ENCODE peak calls at places on chromosomes 1 and 21, in nine cellular contexts. One of them, this sample, is unnamed.

GRCh38 chr1:150365945-150366344 is 2.0 kb downstream of the RPRD2 start:
- DNase-seq in AG09309: no peak
- DNase-seq in ascending aorta: no peak
- DNase-seq in cardiac muscle cell: peak; percentile 19
- DNase-seq in body of pancreas: no peak
- DNase-seq in breast epithelium: no peak
- DNase-seq in uterus: no peak
- DNase-seq in NB4: peak; percentile 53
- DNase-seq in AG04449: no peak
- DNase-seq in this sample: no peak

GRCh38 chr1:8122477-8123407 is 96.6 kb upstream of the ERRFI1 start:
- DNase-seq in AG04449: no peak
- DNase-seq in ascending aorta: peak; percentile 60
- DNase-seq in AG09309: no peak
- DNase-seq in body of pancreas: no peak
- DNase-seq in breast epithelium: no peak
- DNase-seq in uterus: peak; percentile 85
- DNase-seq in cardiac muscle cell: peak; percentile 51
- DNase-seq in NB4: no peak
- DNase-seq in this sample: no peak

GRCh38 chr1:89780721-89781120 is 40.1 kb upstream of the LRRC8D start:
- DNase-seq in body of pancreas: no peak
- DNase-seq in AG04449: peak; percentile 10
- DNase-seq in breast epithelium: no peak
- DNase-seq in NB4: peak; percentile 73
- DNase-seq in cardiac muscle cell: peak; percentile 47
- DNase-seq in ascending aorta: no peak
- DNase-seq in uterus: no peak
- DNase-seq in AG09309: peak; percentile 43
- DNase-seq in this sample: peak; percentile 38

GRCh38 chr21:33290441-33290840 is 24.3 kb downstream of the IL10RB start:
- DNase-seq in NB4: no peak
- DNase-seq in breast epithelium: no peak
- DNase-seq in AG09309: no peak
- DNase-seq in uterus: no peak
- DNase-seq in cardiac muscle cell: no peak
- DNase-seq in ascending aorta: peak; percentile 60
- DNase-seq in AG04449: no peak
- DNase-seq in body of pancreas: no peak
- DNase-seq in this sample: no peak

GRCh38 chr1:221343106-221343505 is 398.8 kb downstream of the DUSP10 start:
- DNase-seq in AG04449: no peak
- DNase-seq in body of pancreas: no peak
- DNase-seq in breast epithelium: no peak
- DNase-seq in cardiac muscle cell: no peak
- DNase-seq in NB4: no peak
- DNase-seq in uterus: no peak
- DNase-seq in AG09309: no peak
- DNase-seq in ascending aorta: no peak
- DNase-seq in this sample: no peak

GRCh38 chr1:217139513-217139912 is 416.3 kb upstream of the ESRRG start:
- DNase-seq in uterus: no peak
- DNase-seq in AG04449: no peak
- DNase-seq in NB4: no peak
- DNase-seq in ascending aorta: no peak
- DNase-seq in cardiac muscle cell: no peak
- DNase-seq in body of pancreas: no peak
- DNase-seq in breast epithelium: no peak
- DNase-seq in AG09309: no peak
- DNase-seq in this sample: no peak

GRCh38 chr1:65717815-65718454 is 74.8 kb upstream of the PDE4B start:
- DNase-seq in breast epithelium: no peak
- DNase-seq in AG04449: peak; percentile 29
- DNase-seq in AG09309: peak; percentile 42
- DNase-seq in NB4: peak; percentile 12
- DNase-seq in cardiac muscle cell: peak; percentile 49
- DNase-seq in body of pancreas: no peak
- DNase-seq in ascending aorta: no peak
- DNase-seq in uterus: no peak
- DNase-seq in this sample: no peak

GRCh38 chr1:19643602-19644419 is at the start of gene NBL1:
- DNase-seq in body of pancreas: peak; percentile 41
- DNase-seq in uterus: peak; percentile 78
- DNase-seq in cardiac muscle cell: peak; percentile 83
- DNase-seq in NB4: peak; percentile 72
- DNase-seq in AG04449: no peak
- DNase-seq in breast epithelium: no peak
- DNase-seq in AG09309: no peak
- DNase-seq in ascending aorta: peak; percentile 81
- DNase-seq in this sample: no peak

GRCh38 chr1:35115459-35116383 is 36.5 kb downstream of the ZMYM1 start:
- DNase-seq in NB4: no peak
- DNase-seq in AG04449: no peak
- DNase-seq in body of pancreas: no peak
- DNase-seq in AG09309: no peak
- DNase-seq in ascending aorta: no peak
- DNase-seq in uterus: no peak
- DNase-seq in breast epithelium: no peak
- DNase-seq in cardiac muscle cell: no peak
- DNase-seq in this sample: no peak

GRCh38 chr21:38944903-38945302 is 139.2 kb downstream of the ETS2 start:
- DNase-seq in NB4: no peak
- DNase-seq in AG09309: no peak
- DNase-seq in uterus: no peak
- DNase-seq in cardiac muscle cell: no peak
- DNase-seq in body of pancreas: no peak
- DNase-seq in AG04449: no peak
- DNase-seq in breast epithelium: no peak
- DNase-seq in ascending aorta: no peak
- DNase-seq in this sample: no peak

GRCh38 chr1:27588256-27589232 is 15.4 kb downstream of the AHDC1 start:
- DNase-seq in AG04449: no peak
- DNase-seq in ascending aorta: no peak
- DNase-seq in uterus: no peak
- DNase-seq in NB4: no peak
- DNase-seq in breast epithelium: no peak
- DNase-seq in body of pancreas: no peak
- DNase-seq in AG09309: no peak
- DNase-seq in cardiac muscle cell: peak; percentile 44
- DNase-seq in this sample: no peak

GRCh38 chr1:56964349-56964748 is 1.5 kb downstream of the C8B start:
- DNase-seq in uterus: no peak
- DNase-seq in AG09309: no peak
- DNase-seq in NB4: no peak
- DNase-seq in ascending aorta: no peak
- DNase-seq in body of pancreas: no peak
- DNase-seq in breast epithelium: no peak
- DNase-seq in AG04449: no peak
- DNase-seq in cardiac muscle cell: no peak
- DNase-seq in this sample: no peak

GRCh38 chr21:39971961-39972360 is 104.7 kb downstream of the PCP4 start:
- DNase-seq in body of pancreas: no peak
- DNase-seq in cardiac muscle cell: no peak
- DNase-seq in uterus: no peak
- DNase-seq in NB4: no peak
- DNase-seq in breast epithelium: no peak
- DNase-seq in ascending aorta: no peak
- DNase-seq in AG04449: no peak
- DNase-seq in AG09309: no peak
- DNase-seq in this sample: no peak

GRCh38 chr1:157141212-157141855 is 3.1 kb upstream of the ETV3 start:
- DNase-seq in NB4: no peak
- DNase-seq in cardiac muscle cell: no peak
- DNase-seq in AG04449: no peak
- DNase-seq in breast epithelium: no peak
- DNase-seq in ascending aorta: no peak
- DNase-seq in AG09309: no peak
- DNase-seq in uterus: no peak
- DNase-seq in body of pancreas: no peak
- DNase-seq in this sample: no peak

GRCh38 chr1:211296396-211296795 is 30.2 kb upstream of the TRAF5 start:
- DNase-seq in AG09309: no peak
- DNase-seq in uterus: no peak
- DNase-seq in NB4: no peak
- DNase-seq in body of pancreas: no peak
- DNase-seq in cardiac muscle cell: no peak
- DNase-seq in ascending aorta: no peak
- DNase-seq in AG04449: no peak
- DNase-seq in breast epithelium: no peak
- DNase-seq in this sample: no peak

GRCh38 chr21:44927587-44928461 is 7.1 kb upstream of the ITGB2 start:
- DNase-seq in uterus: no peak
- DNase-seq in ascending aorta: no peak
- DNase-seq in cardiac muscle cell: peak; percentile 61
- DNase-seq in AG04449: no peak
- DNase-seq in AG09309: no peak
- DNase-seq in body of pancreas: no peak
- DNase-seq in breast epithelium: peak; percentile 68
- DNase-seq in NB4: peak; percentile 96
- DNase-seq in this sample: peak; percentile 50

GRCh38 chr21:35002879-35003722 is 46.0 kb downstream of the RUNX1 start:
- DNase-seq in ascending aorta: no peak
- DNase-seq in uterus: no peak
- DNase-seq in AG09309: peak; percentile 52
- DNase-seq in cardiac muscle cell: peak; percentile 84
- DNase-seq in NB4: peak; percentile 72
- DNase-seq in AG04449: peak; percentile 19
- DNase-seq in breast epithelium: no peak
- DNase-seq in body of pancreas: no peak
- DNase-seq in this sample: no peak

GRCh38 chr1:58477390-58477789 is 69.1 kb downstream of the OMA1 start:
- DNase-seq in AG09309: no peak
- DNase-seq in ascending aorta: no peak
- DNase-seq in uterus: no peak
- DNase-seq in body of pancreas: no peak
- DNase-seq in NB4: no peak
- DNase-seq in breast epithelium: no peak
- DNase-seq in cardiac muscle cell: peak; percentile 10
- DNase-seq in AG04449: no peak
- DNase-seq in this sample: no peak

DNA sequence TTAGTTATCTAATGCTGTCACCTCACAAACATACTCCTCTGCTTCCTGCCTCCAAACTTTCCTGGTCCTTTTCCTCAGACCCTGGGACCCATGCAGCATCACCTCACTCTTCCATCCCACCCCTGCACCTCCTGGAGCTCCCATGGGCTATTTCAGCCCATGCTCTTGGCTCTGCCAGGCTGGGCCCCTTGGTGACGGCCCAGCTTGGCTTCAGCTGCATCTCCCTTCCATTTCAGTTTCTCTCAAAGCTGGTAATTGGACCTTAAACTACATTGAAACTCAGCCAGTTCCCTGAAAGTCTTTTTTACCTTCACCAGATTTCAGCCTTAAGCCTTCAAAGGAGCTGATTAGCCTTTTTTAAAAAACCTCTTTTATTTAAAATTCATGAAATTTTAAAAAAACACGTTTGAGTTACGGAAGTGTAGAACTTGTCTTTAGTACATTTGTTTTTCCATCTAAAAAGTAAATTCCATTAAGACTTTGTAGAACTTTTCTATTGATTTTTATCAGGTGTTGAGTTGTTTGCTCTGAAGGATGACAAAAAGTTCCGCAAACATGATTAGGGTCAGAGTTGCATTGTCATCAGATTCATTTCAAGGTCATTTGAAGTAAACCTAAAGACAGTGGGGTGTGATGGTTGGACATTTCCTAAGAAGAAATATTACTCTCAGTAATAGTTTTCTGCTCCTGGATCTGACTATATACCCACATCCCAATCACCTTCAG is 33.5 kb downstream of the AGT start:
- DNase-seq in breast epithelium: no peak
- DNase-seq in AG04449: no peak
- DNase-seq in AG09309: no peak
- DNase-seq in ascending aorta: no peak
- DNase-seq in body of pancreas: no peak
- DNase-seq in uterus: no peak
- DNase-seq in NB4: no peak
- DNase-seq in cardiac muscle cell: no peak
- DNase-seq in this sample: no peak
- TF ChIP-seq CTCF in breast epithelium: no peak
- TF ChIP-seq CTCF in AG04449: no peak
- TF ChIP-seq CTCF in AG09309: no peak
- TF ChIP-seq CTCF in ascending aorta: no peak
- TF ChIP-seq CTCF in body of pancreas: no peak
- TF ChIP-seq CTCF in uterus: no peak
- TF ChIP-seq CTCF in NB4: no peak
- TF ChIP-seq CTCF in cardiac muscle cell: no peak
- TF ChIP-seq CTCF in this sample: no peak

GRCh38 chr1:214514032-214514818 is 37.2 kb downstream of the PTPN14 start:
- DNase-seq in ascending aorta: no peak
- DNase-seq in cardiac muscle cell: peak; percentile 39
- DNase-seq in AG04449: no peak
- DNase-seq in uterus: no peak
- DNase-seq in NB4: peak; percentile 39
- DNase-seq in AG09309: no peak
- DNase-seq in body of pancreas: no peak
- DNase-seq in breast epithelium: no peak
- DNase-seq in this sample: no peak
- H3K4me3 ChIP-seq in ascending aorta: no peak overlapping the region
- H3K4me3 ChIP-seq in cardiac muscle cell: no peak overlapping the region
- H3K4me3 ChIP-seq in AG04449: no peak overlapping the region
- H3K4me3 ChIP-seq in uterus: no peak overlapping the region
- H3K4me3 ChIP-seq in NB4: no peak overlapping the region
- H3K4me3 ChIP-seq in AG09309: no peak overlapping the region
- H3K4me3 ChIP-seq in body of pancreas: no peak overlapping the region
- H3K4me3 ChIP-seq in breast epithelium: no peak overlapping the region
- H3K4me3 ChIP-seq in this sample: no peak overlapping the region

GRCh38 chr1:161549652-161550051 is at the start of gene FCGR3A:
- DNase-seq in ascending aorta: no peak
- DNase-seq in cardiac muscle cell: no peak
- DNase-seq in body of pancreas: no peak
- DNase-seq in AG04449: no peak
- DNase-seq in uterus: no peak
- DNase-seq in NB4: no peak
- DNase-seq in AG09309: no peak
- DNase-seq in breast epithelium: no peak
- DNase-seq in this sample: no peak
- TF ChIP-seq CTCF in ascending aorta: no peak
- TF ChIP-seq CTCF in cardiac muscle cell: no peak
- TF ChIP-seq CTCF in body of pancreas: no peak
- TF ChIP-seq CTCF in AG04449: no peak
- TF ChIP-seq CTCF in uterus: no peak
- TF ChIP-seq CTCF in NB4: no peak
- TF ChIP-seq CTCF in AG09309: no peak
- TF ChIP-seq CTCF in breast epithelium: no peak
- TF ChIP-seq CTCF in this sample: no peak

DNA sequence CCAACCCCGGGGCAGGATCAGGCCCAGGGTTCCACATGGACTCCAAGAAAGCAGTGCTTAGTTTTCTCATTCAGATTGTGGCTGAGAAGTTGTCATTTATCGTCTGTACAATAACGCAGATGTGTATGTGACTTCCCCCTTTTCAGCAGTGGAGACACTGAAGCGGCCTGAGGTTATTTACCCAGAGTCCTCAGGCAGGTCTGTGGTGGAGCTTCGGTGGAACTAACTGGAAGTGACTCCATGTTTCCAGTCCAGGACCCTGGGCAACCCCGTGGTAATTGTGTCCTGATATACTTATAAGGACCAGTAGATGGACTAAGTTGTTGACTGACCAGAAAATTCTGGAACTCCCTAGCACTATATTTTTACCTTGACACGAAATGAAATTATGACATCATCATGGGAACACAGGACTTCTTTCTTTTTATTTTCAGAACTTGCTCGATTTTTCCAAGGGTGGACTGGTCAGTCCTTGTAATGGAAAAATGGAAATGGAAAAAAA is 1.0 kb upstream of the IER5 start:
- DNase-seq in breast epithelium: no peak
- DNase-seq in NB4: peak; percentile 87
- DNase-seq in uterus: no peak
- DNase-seq in AG04449: no peak
- DNase-seq in AG09309: no peak
- DNase-seq in ascending aorta: no peak
- DNase-seq in cardiac muscle cell: no peak
- DNase-seq in body of pancreas: no peak
- DNase-seq in this sample: no peak
- H3K4me3 ChIP-seq in breast epithelium: no peak overlapping the region
- H3K4me3 ChIP-seq in NB4: peak overlapping the region; percentile 0
- H3K4me3 ChIP-seq in uterus: no peak overlapping the region
- H3K4me3 ChIP-seq in AG04449: no peak overlapping the region
- H3K4me3 ChIP-seq in AG09309: no peak overlapping the region
- H3K4me3 ChIP-seq in ascending aorta: peak overlapping the region; percentile 89
- H3K4me3 ChIP-seq in cardiac muscle cell: no peak overlapping the region
- H3K4me3 ChIP-seq in body of pancreas: no peak overlapping the region
- H3K4me3 ChIP-seq in this sample: no peak overlapping the region

This sample was measured in epithelial cell of proximal tubule.